ENCODE peak calls at places on chromosomes 3 and 15, in five cellular contexts. U is heart left ventricle, W is endodermal cell, X is Peyer's patch, V is fibroblast of lung. D is an unnamed sample.

GRCh38 chr3:139102606-139103005 is 57.9 kb upstream of the PRR23C start:
- DNase-seq in W (no peak), U (no peak), X (no peak), V (no peak), D (no peak)

GRCh38 chr3:27721717-27722564 is at the start of gene EOMES:
- DNase-seq in U (peak), X (peak), W (peak), V (peak), D (peak)

GRCh38 chr15:62711691-62712454 is 330.7 kb upstream of the TPM1 start:
- DNase-seq in X (no peak), W (no peak), V (peak), U (no peak), D (no peak)

GRCh38 chr3:146187334-146187950 is 26.5 kb upstream of the PLOD2 start:
- DNase-seq in V (peak), W (peak), U (no peak), X (no peak), D (no peak)

GRCh38 chr15:68379759-68380290 is 52.1 kb downstream of the ITGA11 start:
- DNase-seq in U (no peak), W (no peak), V (no peak), X (no peak), D (no peak)

GRCh38 chr3:193554790-193555189 is at the start of gene ATP13A4:
- DNase-seq in U (no peak), V (no peak), W (peak), X (no peak), D (no peak)

GRCh38 chr15:27398631-27399030 is 427.6 kb downstream of the GABRG3 start:
- DNase-seq in V (no peak), U (no peak), X (no peak), W (no peak), D (no peak)

GRCh38 chr3:130925628-130926027 is 31.7 kb downstream of the ATP2C1 start:
- DNase-seq in W (no peak), U (no peak), X (peak), V (peak), D (no peak)

GRCh38 chr15:100033140-100033857 is 300.1 kb upstream of the LYSMD4 start:
- DNase-seq in V (peak), U (no peak), W (no peak), X (no peak), D (no peak)

GRCh38 chr3:141367038-141367730 is 1.1 kb upstream of the ZBTB38 start:
- DNase-seq in U (no peak), W (no peak), X (no peak), V (peak), D (no peak)

GRCh38 chr15:38002883-38003477 is 68.5 kb downstream of the TMCO5A start:
- DNase-seq in W (peak), X (no peak), V (peak), U (peak), D (no peak)

GRCh38 chr3:171407746-171408145 is 52.5 kb downstream of the TNIK start:
- DNase-seq in X (no peak), U (no peak), W (no peak), V (peak), D (no peak)

GRCh38 chr15:99981223-99981647 is 248.0 kb upstream of the LYSMD4 start:
- DNase-seq in W (peak), X (no peak), U (no peak), V (peak), D (no peak)

GRCh38 chr15:91100561-91101355 is 701 bp downstream of the SV2B start:
- DNase-seq in X (no peak), V (peak), U (no peak), W (peak), D (no peak)

GRCh38 chr3:159861369-159861987 is 127.2 kb upstream of the IL12A start:
- DNase-seq in W (no peak), V (no peak), U (no peak), X (no peak), D (no peak)

GRCh38 chr15:89489376-89489775 is 7.0 kb downstream of the RHCG start:
- DNase-seq in X (no peak), U (no peak), W (peak), V (no peak), D (no peak)

GRCh38 chr15:78695849-78696248 is 54.8 kb upstream of the CHRNB4 start:
- DNase-seq in U (no peak), V (no peak), W (peak), X (no peak), D (no peak)
- TF ChIP-seq CTCF in U (no peak), V (no peak), W (peak), X (no peak), D (no peak)

GRCh38 chr3:123960791-123961507 is at the start of gene CCDC14:
- DNase-seq in V (peak), W (peak), U (peak), X (peak), D (peak)

GRCh38 chr3:123961508-123961856 is 453 bp upstream of the CCDC14 start:
- DNase-seq in W (no peak), V (no peak), U (no peak), X (no peak), D (no peak)
- H3K27ac ChIP-seq in W (no peak), V (no peak), U (peak), X (peak), D (peak)

GRCh38 chr3:58638586-58638985 is 28.0 kb downstream of the FAM3D start:
- DNase-seq in V (no peak), X (no peak), U (no peak), W (no peak), D (no peak)

GRCh38 chr3:58637509-58637908 is 29.1 kb downstream of the FAM3D start:
- DNase-seq in W (no peak), V (no peak), X (no peak), U (no peak), D (no peak)

GRCh38 chr3:58633157-58633865 is 33.3 kb downstream of the FAM3D start:
- DNase-seq in V (no peak), W (no peak), U (no peak), X (no peak), D (no peak)

GRCh38 chr3:58639001-58639400 is 27.6 kb downstream of the FAM3D start:
- DNase-seq in X (no peak), U (no peak), W (no peak), V (peak), D (no peak)

GRCh38 chr3:58635371-58636285 is 30.9 kb downstream of the FAM3D start:
- DNase-seq in U (no peak), X (no peak), V (no peak), W (no peak), D (no peak)
- TF ChIP-seq CTCF in U (no peak), X (no peak), V (no peak), W (peak), D (no peak)

GRCh38 chr3:80649170-80649569 is 881.4 kb upstream of the ROBO1 start:
- DNase-seq in V (no peak), X (no peak), W (no peak), U (no peak), D (no peak)
- H3K27ac ChIP-seq in V (no peak), X (no peak), W (no peak), U (no peak), D (no peak)